ENCODE peak calls at places on chromosomes 2 and 18, in eight cellular contexts. B is AG09319, C is neural crest cell, X is mammary epithelial cell, O is breast epithelium, R is HFFc6, V is cardiac fibroblast, I is uterus. E is an unnamed sample.
A peak's percentile ranks its signal among the peaks of the same experiment; 100 is the strongest.

GRCh38 chr2:63679252-63679850 is 90.6 kb downstream of the MDH1 start:
- DNase-seq in C (no peak), B (no peak), R (peak; percentile 80), I (no peak), V (no peak), O (no peak), X (peak; percentile 64), E (no peak)

GRCh38 chr2:106065983-106066826 is 127.9 kb downstream of the UXS1 start:
- DNase-seq in O (no peak), X (no peak), C (no peak), B (no peak), R (no peak), V (no peak), I (no peak), E (peak; percentile 16)

GRCh38 chr2:3224681-3225080 is 152.9 kb downstream of the EIPR1 start:
- DNase-seq in C (no peak), R (no peak), X (no peak), B (no peak), V (no peak), O (no peak), I (no peak), E (no peak)

GRCh38 chr18:78769502-78770113 is 210.0 kb upstream of the SALL3 start:
- DNase-seq in O (no peak), B (no peak), V (no peak), I (no peak), X (no peak), C (no peak), R (no peak), E (no peak)

GRCh38 chr2:157764386-157764785 is 111.7 kb downstream of the ACVR1 start:
- DNase-seq in X (no peak), R (no peak), V (no peak), C (no peak), B (no peak), I (no peak), O (no peak), E (no peak)

GRCh38 chr2:213216461-213216860 is 65.0 kb upstream of the IKZF2 start:
- DNase-seq in I (no peak), V (peak; percentile 86), O (no peak), R (peak; percentile 46), B (no peak), C (no peak), X (peak; percentile 80), E (no peak)

GRCh38 chr2:47227532-47228166 is 72.5 kb upstream of the STPG4 start:
- DNase-seq in O (no peak), B (no peak), V (no peak), X (no peak), I (no peak), C (peak; percentile 5), R (no peak), E (no peak)

GRCh38 chr2:148048475-148049221 is 27.8 kb downstream of the MBD5 start:
- DNase-seq in O (no peak), V (peak; percentile 7), I (no peak), R (no peak), C (no peak), X (peak; percentile 47), B (no peak), E (no peak)

GRCh38 chr2:6846967-6847695 is 18.6 kb downstream of the CMPK2 start:
- DNase-seq in X (no peak), I (no peak), O (no peak), C (no peak), V (no peak), B (no peak), R (no peak), E (no peak)

GRCh38 chr2:236946871-236947270 is 138.8 kb upstream of the COPS8 start:
- DNase-seq in I (no peak), C (no peak), X (no peak), V (peak; percentile 54), R (no peak), O (no peak), B (no peak), E (no peak)

GRCh38 chr2:162676515-162676914 is 162.1 kb downstream of the KCNH7 start:
- DNase-seq in C (no peak), V (no peak), R (no peak), O (no peak), X (no peak), B (no peak), I (no peak), E (no peak)

GRCh38 chr2:134396493-134396892 is 142.6 kb downstream of the MGAT5 start:
- DNase-seq in R (no peak), C (no peak), B (no peak), V (no peak), O (peak; percentile 65), I (no peak), X (no peak), E (no peak)

GRCh38 chr2:134398300-134398699 is 144.4 kb downstream of the MGAT5 start:
- DNase-seq in B (no peak), C (no peak), O (no peak), I (no peak), V (peak; percentile 73), R (peak; percentile 98), X (peak; percentile 58), E (no peak)

GRCh38 chr2:134397146-134397896 is 143.4 kb downstream of the MGAT5 start:
- DNase-seq in C (no peak), V (no peak), R (no peak), B (no peak), O (no peak), X (no peak), I (no peak), E (no peak)

GRCh38 chr2:134401081-134401497 is 147.2 kb downstream of the MGAT5 start:
- DNase-seq in I (peak; percentile 33), B (no peak), R (no peak), C (no peak), O (no peak), V (peak; percentile 51), X (no peak), E (no peak)

DNA sequence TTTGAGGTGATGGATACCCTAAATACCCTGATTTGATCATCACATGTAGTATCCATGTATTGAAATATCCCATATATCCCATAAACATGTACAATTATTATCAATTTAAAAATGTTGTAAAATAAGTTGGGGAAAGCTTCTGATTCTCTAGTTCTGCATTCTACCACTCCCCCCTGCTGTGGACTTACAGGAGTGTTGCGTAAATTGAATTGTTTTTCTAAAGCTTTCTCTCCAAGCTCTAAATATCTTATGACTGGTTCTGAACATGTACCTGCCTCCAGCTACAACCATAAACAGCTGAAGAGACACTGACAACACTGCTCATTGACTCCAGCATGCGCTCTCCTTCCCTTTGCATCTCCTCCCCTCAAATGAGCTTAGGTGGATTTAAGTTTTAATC is 145.2 kb downstream of the MGAT5 start:
- DNase-seq in C (no peak), V (peak; percentile 43), I (no peak), O (no peak), X (no peak), B (no peak), R (no peak), E (no peak)
- TF ChIP-seq CTCF in C (no peak), V (no peak), I (no peak), O (no peak), X (no peak), B (no peak), R (no peak), E (no peak)

GRCh38 chr18:62844850-62845643 is 129.7 kb downstream of the PHLPP1 start:
- DNase-seq in C (no peak), R (no peak), X (no peak), B (no peak), O (no peak), I (no peak), V (no peak), E (no peak)

GRCh38 chr18:62847081-62847480 is 131.7 kb downstream of the PHLPP1 start:
- DNase-seq in R (no peak), B (no peak), X (no peak), I (no peak), V (no peak), O (no peak), C (no peak), E (no peak)

GRCh38 chr18:62850619-62851306 is 135.4 kb downstream of the PHLPP1 start:
- DNase-seq in C (no peak), B (no peak), R (no peak), I (no peak), V (no peak), X (no peak), O (no peak), E (no peak)

GRCh38 chr18:62846334-62846733 is 131.0 kb downstream of the PHLPP1 start:
- DNase-seq in B (no peak), C (no peak), R (no peak), I (no peak), X (no peak), O (no peak), V (no peak), E (no peak)

DNA sequence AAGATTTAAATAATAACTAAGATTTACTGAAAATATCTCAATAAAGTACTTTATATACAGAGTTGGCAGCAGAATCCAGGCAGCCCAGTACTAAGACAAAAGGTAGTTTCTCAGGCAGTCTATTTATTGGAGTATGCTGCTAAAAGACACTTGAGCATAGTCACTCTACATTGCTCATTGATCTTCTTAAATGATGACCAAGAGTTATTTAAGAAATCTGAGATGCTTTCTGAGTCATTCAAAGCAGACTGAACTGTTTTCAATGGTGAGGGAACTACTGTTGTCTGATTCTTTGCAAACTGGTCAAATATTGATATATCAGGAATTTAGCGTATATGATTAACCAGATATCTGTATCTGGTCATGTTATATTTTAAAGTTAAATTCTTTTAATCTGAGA is 133.6 kb downstream of the PHLPP1 start:
- DNase-seq in X (no peak), O (no peak), B (no peak), C (no peak), R (no peak), I (no peak), V (no peak), E (no peak)
- TF ChIP-seq CTCF in X (no peak), O (no peak), B (no peak), C (no peak), R (no peak), I (no peak), V (no peak), E (no peak)

GRCh38 chr2:9555338-9556120 is at the start of gene ADAM17:
- DNase-seq in C (peak; percentile 94), X (peak; percentile 98), O (peak; percentile 95), R (peak; percentile 96), I (peak; percentile 95), B (peak; percentile 92), V (peak; percentile 99), E (peak; percentile 94)
- TF ChIP-seq CTCF in C (peak; percentile 63), X (peak; percentile 27), O (peak; percentile 70), R (peak; percentile 80), I (peak; percentile 42), B (peak; percentile 32), V (peak; percentile 50), E (peak; percentile 32)

GRCh38 chr2:101830146-101830545 is 132.6 kb downstream of the MAP4K4 start:
- DNase-seq in O (no peak), B (no peak), R (no peak), I (no peak), X (no peak), V (no peak), C (no peak), E (no peak)

GRCh38 chr2:101833890-101834523 is 136.5 kb downstream of the MAP4K4 start:
- DNase-seq in I (no peak), V (no peak), C (no peak), R (no peak), X (no peak), O (no peak), B (no peak), E (no peak)

GRCh38 chr2:101831351-101831865 is 133.9 kb downstream of the MAP4K4 start:
- DNase-seq in O (peak; percentile 64), B (no peak), I (peak; percentile 79), X (peak; percentile 64), V (peak; percentile 86), C (peak; percentile 60), R (peak; percentile 74), E (peak; percentile 54)

GRCh38 chr2:101830555-101830954 is 133.0 kb downstream of the MAP4K4 start:
- DNase-seq in I (no peak), O (no peak), B (no peak), C (no peak), V (peak; percentile 45), X (peak; percentile 79), R (peak; percentile 64), E (no peak)

GRCh38 chr2:101832114-101832513 is 134.6 kb downstream of the MAP4K4 start:
- DNase-seq in C (no peak), I (no peak), B (no peak), R (no peak), X (no peak), V (no peak), O (no peak), E (no peak)
- TF ChIP-seq CTCF in C (peak; percentile 66), I (peak; percentile 34), B (peak; percentile 25), R (peak; percentile 72), X (peak; percentile 14), V (no peak), O (peak; percentile 30), E (peak; percentile 11)

E was measured in nephron progenitor cell.